ENCODE peak calls at places on chromosomes 12 and 14, in seven cellular contexts. One of them, this sample, is unnamed.

GRCh38 chr12:6368906-6369525 is 6.3 kb downstream of the SCNN1A start:
- DNase-seq in Panc1: no peak
- DNase-seq in OCI-LY7: no peak
- DNase-seq in type B pancreatic cell: no peak
- DNase-seq in heart right ventricle: no peak
- DNase-seq in nephron progenitor cell: no peak
- DNase-seq in AG04450: no peak
- DNase-seq in this sample: no peak

GRCh38 chr12:14710632-14711324 is 14.4 kb upstream of the GUCY2C start:
- DNase-seq in Panc1: no peak
- DNase-seq in OCI-LY7: no peak
- DNase-seq in type B pancreatic cell: no peak
- DNase-seq in heart right ventricle: no peak
- DNase-seq in nephron progenitor cell: no peak
- DNase-seq in AG04450: no peak
- DNase-seq in this sample: no peak

GRCh38 chr12:115011703-115012102 is 327.7 kb upstream of the TBX3 start:
- DNase-seq in Panc1: no peak
- DNase-seq in OCI-LY7: no peak
- DNase-seq in type B pancreatic cell: no peak
- DNase-seq in heart right ventricle: no peak
- DNase-seq in nephron progenitor cell: no peak
- DNase-seq in AG04450: no peak
- DNase-seq in this sample: no peak

GRCh38 chr12:79127268-79127895 is 262.8 kb downstream of the SYT1 start:
- DNase-seq in Panc1: no peak
- DNase-seq in OCI-LY7: no peak
- DNase-seq in type B pancreatic cell: no peak
- DNase-seq in heart right ventricle: no peak
- DNase-seq in nephron progenitor cell: no peak
- DNase-seq in AG04450: peak; percentile 80
- DNase-seq in this sample: no peak

GRCh38 chr14:92475037-92475436 is 38.5 kb upstream of the RIN3 start:
- DNase-seq in Panc1: no peak
- DNase-seq in OCI-LY7: no peak
- DNase-seq in type B pancreatic cell: peak; percentile 4
- DNase-seq in heart right ventricle: no peak
- DNase-seq in nephron progenitor cell: no peak
- DNase-seq in AG04450: no peak
- DNase-seq in this sample: no peak

GRCh38 chr12:59689776-59690175 is 93.9 kb downstream of the SLC16A7 start:
- DNase-seq in Panc1: no peak
- DNase-seq in OCI-LY7: no peak
- DNase-seq in type B pancreatic cell: no peak
- DNase-seq in heart right ventricle: no peak
- DNase-seq in nephron progenitor cell: no peak
- DNase-seq in AG04450: no peak
- DNase-seq in this sample: no peak

GRCh38 chr14:23054000-23054811 is 3.1 kb downstream of the CDH24 start:
- DNase-seq in Panc1: no peak
- DNase-seq in OCI-LY7: peak; percentile 28
- DNase-seq in type B pancreatic cell: no peak
- DNase-seq in heart right ventricle: no peak
- DNase-seq in nephron progenitor cell: peak; percentile 59
- DNase-seq in AG04450: no peak
- DNase-seq in this sample: no peak

GRCh38 chr12:116659771-116660481 is 77.9 kb downstream of the SPRING1 start:
- DNase-seq in Panc1: no peak
- DNase-seq in OCI-LY7: no peak
- DNase-seq in type B pancreatic cell: no peak
- DNase-seq in heart right ventricle: no peak
- DNase-seq in nephron progenitor cell: no peak
- DNase-seq in AG04450: no peak
- DNase-seq in this sample: no peak

GRCh38 chr14:71943695-71944018 is 11.4 kb downstream of the RGS6 start:
- DNase-seq in Panc1: no peak
- DNase-seq in OCI-LY7: no peak
- DNase-seq in type B pancreatic cell: no peak
- DNase-seq in heart right ventricle: no peak
- DNase-seq in nephron progenitor cell: no peak
- DNase-seq in AG04450: no peak
- DNase-seq in this sample: no peak

GRCh38 chr12:43571885-43572284 is 19.9 kb upstream of the ADAMTS20 start:
- DNase-seq in Panc1: no peak
- DNase-seq in OCI-LY7: no peak
- DNase-seq in type B pancreatic cell: no peak
- DNase-seq in heart right ventricle: no peak
- DNase-seq in nephron progenitor cell: no peak
- DNase-seq in AG04450: no peak
- DNase-seq in this sample: peak; percentile 70

GRCh38 chr14:73208390-73208789 is 28.9 kb upstream of the PAPLN start:
- DNase-seq in Panc1: no peak
- DNase-seq in OCI-LY7: peak; percentile 58
- DNase-seq in type B pancreatic cell: no peak
- DNase-seq in heart right ventricle: no peak
- DNase-seq in nephron progenitor cell: no peak
- DNase-seq in AG04450: no peak
- DNase-seq in this sample: no peak

GRCh38 chr14:93079865-93080403 is 35.8 kb downstream of the ITPK1 start:
- DNase-seq in Panc1: no peak
- DNase-seq in OCI-LY7: no peak
- DNase-seq in type B pancreatic cell: no peak
- DNase-seq in heart right ventricle: no peak
- DNase-seq in nephron progenitor cell: no peak
- DNase-seq in AG04450: no peak
- DNase-seq in this sample: no peak

GRCh38 chr14:100546051-100546443 is 41.2 kb downstream of the BEGAIN start:
- DNase-seq in Panc1: no peak
- DNase-seq in OCI-LY7: peak; percentile 37
- DNase-seq in type B pancreatic cell: no peak
- DNase-seq in heart right ventricle: peak; percentile 41
- DNase-seq in nephron progenitor cell: no peak
- DNase-seq in AG04450: no peak
- DNase-seq in this sample: no peak

GRCh38 chr14:102917056-102917385 is 5.4 kb upstream of the AMN start:
- DNase-seq in Panc1: no peak
- DNase-seq in OCI-LY7: no peak
- DNase-seq in type B pancreatic cell: no peak
- DNase-seq in heart right ventricle: no peak
- DNase-seq in nephron progenitor cell: no peak
- DNase-seq in AG04450: no peak
- DNase-seq in this sample: no peak

GRCh38 chr12:40580346-40580745 is 111.9 kb upstream of the CNTN1 start:
- DNase-seq in Panc1: no peak
- DNase-seq in OCI-LY7: no peak
- DNase-seq in type B pancreatic cell: no peak
- DNase-seq in heart right ventricle: no peak
- DNase-seq in nephron progenitor cell: no peak
- DNase-seq in AG04450: no peak
- DNase-seq in this sample: no peak

This sample was measured in left lung.